ENCODE peak calls at places on chromosomes 3 and 15, in eight cellular contexts. One of them, this sample, is unnamed.

GRCh38 chr3:25007974-25008658 is 419.9 kb upstream of the RARB start:
- DNase-seq in SJCRH30: no peak
- DNase-seq in fibroblast of lung: peak; percentile 63
- DNase-seq in body of pancreas: no peak
- DNase-seq in Peyer's patch: no peak
- DNase-seq in CD8-positive, alpha-beta T cell: no peak
- DNase-seq in A673: no peak
- DNase-seq in left lung: no peak
- DNase-seq in this sample: no peak

GRCh38 chr3:156867174-156867573 is 41.0 kb downstream of the LEKR1 start:
- DNase-seq in SJCRH30: no peak
- DNase-seq in fibroblast of lung: no peak
- DNase-seq in body of pancreas: no peak
- DNase-seq in Peyer's patch: no peak
- DNase-seq in CD8-positive, alpha-beta T cell: no peak
- DNase-seq in A673: no peak
- DNase-seq in left lung: no peak
- DNase-seq in this sample: no peak

GRCh38 chr3:46725663-46726314 is 8.1 kb upstream of the PRSS50 start:
- DNase-seq in SJCRH30: peak; percentile 21
- DNase-seq in fibroblast of lung: no peak
- DNase-seq in body of pancreas: no peak
- DNase-seq in Peyer's patch: no peak
- DNase-seq in CD8-positive, alpha-beta T cell: no peak
- DNase-seq in A673: no peak
- DNase-seq in left lung: no peak
- DNase-seq in this sample: no peak

GRCh38 chr15:43194775-43195174 is 9.6 kb downstream of the CCNDBP1 start:
- DNase-seq in SJCRH30: no peak
- DNase-seq in fibroblast of lung: no peak
- DNase-seq in body of pancreas: no peak
- DNase-seq in Peyer's patch: no peak
- DNase-seq in CD8-positive, alpha-beta T cell: no peak
- DNase-seq in A673: no peak
- DNase-seq in left lung: no peak
- DNase-seq in this sample: no peak

GRCh38 chr15:70777156-70777926 is 14.0 kb upstream of the UACA start:
- DNase-seq in SJCRH30: no peak
- DNase-seq in fibroblast of lung: no peak
- DNase-seq in body of pancreas: no peak
- DNase-seq in Peyer's patch: no peak
- DNase-seq in CD8-positive, alpha-beta T cell: no peak
- DNase-seq in A673: no peak
- DNase-seq in left lung: no peak
- DNase-seq in this sample: no peak

GRCh38 chr15:73926191-73927002 is at the start of gene LOXL1:
- DNase-seq in SJCRH30: peak; percentile 93
- DNase-seq in fibroblast of lung: peak; percentile 90
- DNase-seq in body of pancreas: peak; percentile 67
- DNase-seq in Peyer's patch: peak; percentile 67
- DNase-seq in CD8-positive, alpha-beta T cell: no peak
- DNase-seq in A673: peak; percentile 91
- DNase-seq in left lung: peak; percentile 70
- DNase-seq in this sample: no peak

GRCh38 chr3:23161896-23162570 is 41.1 kb upstream of the UBE2E2 start:
- DNase-seq in SJCRH30: no peak
- DNase-seq in fibroblast of lung: peak; percentile 22
- DNase-seq in body of pancreas: no peak
- DNase-seq in Peyer's patch: no peak
- DNase-seq in CD8-positive, alpha-beta T cell: no peak
- DNase-seq in A673: no peak
- DNase-seq in left lung: no peak
- DNase-seq in this sample: no peak

GRCh38 chr3:128322030-128323022 is 144.4 kb downstream of the DNAJB8 start:
- DNase-seq in SJCRH30: peak; percentile 49
- DNase-seq in fibroblast of lung: peak; percentile 52
- DNase-seq in body of pancreas: peak; percentile 80
- DNase-seq in Peyer's patch: peak; percentile 57
- DNase-seq in CD8-positive, alpha-beta T cell: peak; percentile 42
- DNase-seq in A673: peak; percentile 48
- DNase-seq in left lung: no peak
- DNase-seq in this sample: peak; percentile 28

DNA sequence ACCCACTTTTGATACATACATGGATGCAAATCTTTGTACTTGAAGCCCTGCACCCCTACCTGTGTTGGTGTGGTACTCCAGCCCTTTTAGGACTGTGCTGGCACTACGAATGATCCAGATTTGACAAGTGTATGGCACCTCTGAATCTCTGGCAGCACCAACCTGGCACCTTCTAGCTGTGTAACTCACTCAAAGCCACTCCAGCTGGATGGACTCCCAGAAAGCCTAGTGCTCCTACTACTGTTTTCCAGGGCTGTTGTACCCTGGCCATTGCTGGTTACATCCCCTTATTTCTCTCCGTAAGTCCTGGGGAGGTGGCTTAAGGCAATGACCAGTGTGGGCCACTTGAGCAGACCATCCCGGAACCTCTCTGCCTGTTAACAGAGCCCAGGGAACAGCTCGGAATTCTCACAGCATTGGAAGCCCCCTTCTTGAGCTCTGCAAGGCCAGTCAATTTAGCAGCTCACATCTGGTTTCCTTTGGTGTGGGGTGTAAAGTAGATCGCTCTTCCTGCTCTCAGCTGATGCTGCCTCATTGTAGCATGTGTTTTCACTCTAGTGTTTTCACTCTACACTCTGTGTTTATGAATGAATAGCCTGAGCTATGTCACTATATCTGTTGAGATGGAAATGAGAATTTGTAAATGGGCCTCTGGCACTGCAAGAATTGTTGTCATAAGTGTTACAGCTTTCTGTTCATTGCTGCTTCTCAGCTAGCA is 12.2 kb downstream of the CALML4 start:
- DNase-seq in SJCRH30: no peak
- DNase-seq in fibroblast of lung: no peak
- DNase-seq in body of pancreas: no peak
- DNase-seq in Peyer's patch: no peak
- DNase-seq in CD8-positive, alpha-beta T cell: no peak
- DNase-seq in A673: no peak
- DNase-seq in left lung: no peak
- DNase-seq in this sample: no peak
- H3K9me3 ChIP-seq in SJCRH30: no peaks in the 10 kb centered on the region
- H3K9me3 ChIP-seq in fibroblast of lung: no peaks in the 10 kb centered on the region
- H3K9me3 ChIP-seq in body of pancreas: no peaks in the 10 kb centered on the region
- H3K9me3 ChIP-seq in Peyer's patch: no peaks in the 10 kb centered on the region
- H3K9me3 ChIP-seq in CD8-positive, alpha-beta T cell: no peaks in the 10 kb centered on the region
- H3K9me3 ChIP-seq in A673: no peaks in the 10 kb centered on the region
- H3K9me3 ChIP-seq in left lung: no peaks in the 10 kb centered on the region
- H3K9me3 ChIP-seq in this sample: no peaks in the 10 kb centered on the region

DNA sequence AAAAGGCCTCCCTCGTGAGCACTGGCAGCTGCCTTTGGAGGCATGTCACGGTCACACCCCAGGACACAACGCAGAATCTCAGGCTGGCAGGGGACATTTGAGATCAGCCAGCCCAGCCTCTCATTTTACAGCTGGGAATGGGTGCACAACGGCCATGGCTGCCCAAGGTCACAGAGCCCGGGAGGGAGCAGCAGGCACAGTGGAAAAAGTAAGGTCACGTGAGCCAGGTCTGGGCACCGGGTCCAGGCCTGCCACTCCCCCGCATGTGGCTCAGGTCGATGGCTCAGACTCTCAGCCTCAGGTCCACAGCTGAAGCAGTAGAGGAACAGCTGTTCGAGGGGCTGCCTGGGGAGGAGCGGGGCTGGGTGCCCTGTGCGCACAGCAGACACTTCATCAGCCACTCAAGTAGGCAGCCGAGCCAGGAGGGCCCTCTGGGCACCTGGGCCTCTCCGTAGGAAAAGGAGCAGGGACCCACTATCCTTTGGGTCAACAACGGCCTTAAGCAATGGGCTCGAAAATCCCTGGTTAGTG is 260.6 kb downstream of the GOLGA6L6 start:
- DNase-seq in SJCRH30: no peak
- DNase-seq in fibroblast of lung: no peak
- DNase-seq in body of pancreas: no peak
- DNase-seq in Peyer's patch: peak; percentile 44
- DNase-seq in CD8-positive, alpha-beta T cell: no peak
- DNase-seq in A673: no peak
- DNase-seq in left lung: no peak
- DNase-seq in this sample: no peak
- H3K9me3 ChIP-seq in SJCRH30: no peaks in the 10 kb centered on the region
- H3K9me3 ChIP-seq in fibroblast of lung: peaks cover 6% of the 10 kb centered on the region
- H3K9me3 ChIP-seq in body of pancreas: no peaks in the 10 kb centered on the region
- H3K9me3 ChIP-seq in Peyer's patch: no peaks in the 10 kb centered on the region
- H3K9me3 ChIP-seq in CD8-positive, alpha-beta T cell: no peaks in the 10 kb centered on the region
- H3K9me3 ChIP-seq in A673: peaks cover 87% of the 10 kb centered on the region
- H3K9me3 ChIP-seq in left lung: no peaks in the 10 kb centered on the region
- H3K9me3 ChIP-seq in this sample: no peaks in the 10 kb centered on the region

GRCh38 chr3:125351814-125352456 is 23.2 kb downstream of the ZNF148 start:
- DNase-seq in SJCRH30: no peak
- DNase-seq in fibroblast of lung: peak; percentile 81
- DNase-seq in body of pancreas: no peak
- DNase-seq in Peyer's patch: no peak
- DNase-seq in CD8-positive, alpha-beta T cell: no peak
- DNase-seq in A673: no peak
- DNase-seq in left lung: no peak
- DNase-seq in this sample: no peak
- H3K9me3 ChIP-seq in SJCRH30: no peaks in the 10 kb centered on the region
- H3K9me3 ChIP-seq in fibroblast of lung: no peaks in the 10 kb centered on the region
- H3K9me3 ChIP-seq in body of pancreas: no peaks in the 10 kb centered on the region
- H3K9me3 ChIP-seq in Peyer's patch: no peaks in the 10 kb centered on the region
- H3K9me3 ChIP-seq in CD8-positive, alpha-beta T cell: no peaks in the 10 kb centered on the region
- H3K9me3 ChIP-seq in A673: peaks cover 9% of the 10 kb centered on the region
- H3K9me3 ChIP-seq in left lung: no peaks in the 10 kb centered on the region
- H3K9me3 ChIP-seq in this sample: peaks cover 2% of the 10 kb centered on the region

DNA sequence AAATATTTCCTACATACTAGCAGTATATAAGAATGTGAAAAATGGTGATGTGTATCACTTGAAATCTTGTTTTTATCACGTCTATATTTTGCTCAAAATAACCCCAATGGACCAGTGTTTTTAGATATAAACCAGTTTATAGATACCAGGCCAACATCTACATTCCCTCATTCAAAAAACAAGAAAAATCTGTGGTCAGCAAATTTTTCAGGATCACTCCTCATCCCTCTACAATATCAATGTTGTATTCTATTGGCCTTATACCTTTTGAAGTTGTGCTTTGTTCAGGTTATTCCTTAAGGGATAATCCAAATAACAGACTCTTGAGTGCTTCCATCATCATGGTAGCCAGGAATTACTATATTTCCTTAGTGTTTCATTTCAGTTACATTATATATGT is 332.9 kb upstream of the ARRDC4 start:
- DNase-seq in SJCRH30: no peak
- DNase-seq in fibroblast of lung: no peak
- DNase-seq in body of pancreas: no peak
- DNase-seq in Peyer's patch: no peak
- DNase-seq in CD8-positive, alpha-beta T cell: no peak
- DNase-seq in A673: no peak
- DNase-seq in left lung: no peak
- DNase-seq in this sample: no peak
- H3K9me3 ChIP-seq in SJCRH30: no peaks in the 10 kb centered on the region
- H3K9me3 ChIP-seq in fibroblast of lung: no peaks in the 10 kb centered on the region
- H3K9me3 ChIP-seq in body of pancreas: no peaks in the 10 kb centered on the region
- H3K9me3 ChIP-seq in Peyer's patch: no peaks in the 10 kb centered on the region
- H3K9me3 ChIP-seq in CD8-positive, alpha-beta T cell: no peaks in the 10 kb centered on the region
- H3K9me3 ChIP-seq in A673: no peaks in the 10 kb centered on the region
- H3K9me3 ChIP-seq in left lung: no peaks in the 10 kb centered on the region
- H3K9me3 ChIP-seq in this sample: no peaks in the 10 kb centered on the region

GRCh38 chr3:21447471-21448205 is 303.4 kb downstream of the ZNF385D start:
- DNase-seq in SJCRH30: no peak
- DNase-seq in fibroblast of lung: peak; percentile 75
- DNase-seq in body of pancreas: no peak
- DNase-seq in Peyer's patch: no peak
- DNase-seq in CD8-positive, alpha-beta T cell: no peak
- DNase-seq in A673: no peak
- DNase-seq in left lung: no peak
- DNase-seq in this sample: no peak
- H3K9me3 ChIP-seq in SJCRH30: no peaks in the 10 kb centered on the region
- H3K9me3 ChIP-seq in fibroblast of lung: no peaks in the 10 kb centered on the region
- H3K9me3 ChIP-seq in body of pancreas: no peaks in the 10 kb centered on the region
- H3K9me3 ChIP-seq in Peyer's patch: no peaks in the 10 kb centered on the region
- H3K9me3 ChIP-seq in CD8-positive, alpha-beta T cell: no peaks in the 10 kb centered on the region
- H3K9me3 ChIP-seq in A673: peaks cover 41% of the 10 kb centered on the region
- H3K9me3 ChIP-seq in left lung: no peaks in the 10 kb centered on the region
- H3K9me3 ChIP-seq in this sample: peaks cover 2% of the 10 kb centered on the region

DNA sequence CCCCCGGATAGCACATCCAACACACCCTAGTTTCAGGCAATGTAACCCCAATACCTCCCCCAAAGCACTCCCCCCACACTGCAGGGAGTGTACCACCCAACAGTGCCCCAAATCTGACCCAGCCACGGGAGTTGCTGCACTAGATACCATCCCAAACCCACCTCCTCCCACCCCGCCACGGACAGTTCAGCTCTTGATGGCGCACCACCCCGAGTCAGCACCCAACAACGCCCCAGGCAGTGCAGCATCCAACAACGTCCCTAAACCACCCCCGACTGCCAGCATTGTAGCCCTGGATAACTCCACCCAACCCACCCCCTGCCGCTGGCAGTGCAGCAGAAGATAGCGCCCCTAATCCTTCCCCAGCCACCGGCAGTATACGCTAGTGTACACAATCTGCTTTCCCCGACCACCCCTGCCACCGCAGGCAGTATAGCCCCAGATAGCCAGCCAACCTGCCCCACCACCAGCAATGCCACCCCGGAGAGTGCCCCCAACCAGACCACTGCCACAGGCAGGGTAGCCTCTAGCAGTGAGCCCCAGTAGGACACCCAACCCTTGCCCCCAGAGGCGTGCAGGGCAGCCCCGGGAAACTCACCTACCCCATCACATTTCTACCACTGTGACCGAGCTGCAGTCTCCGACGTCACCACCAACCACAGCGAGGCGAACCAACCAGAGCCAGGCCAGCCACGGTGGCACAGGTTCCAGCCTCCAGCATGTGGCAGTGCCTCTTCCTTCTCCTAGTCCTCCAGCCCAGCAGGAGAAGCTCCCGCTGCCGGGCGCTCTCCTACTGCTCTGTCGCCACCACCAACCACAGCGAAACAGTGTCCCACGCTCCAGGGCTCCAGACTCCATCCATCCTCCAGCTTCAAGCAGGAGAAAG is 178.1 kb downstream of the POTEB3 start:
- DNase-seq in SJCRH30: peak; percentile 6
- DNase-seq in fibroblast of lung: no peak
- DNase-seq in body of pancreas: no peak
- DNase-seq in Peyer's patch: peak; percentile 47
- DNase-seq in CD8-positive, alpha-beta T cell: no peak
- DNase-seq in A673: peak; percentile 4
- DNase-seq in left lung: no peak
- DNase-seq in this sample: peak; percentile 8
- H3K9me3 ChIP-seq in SJCRH30: peaks cover 2% of the 10 kb centered on the region
- H3K9me3 ChIP-seq in fibroblast of lung: no peaks in the 10 kb centered on the region
- H3K9me3 ChIP-seq in body of pancreas: no peaks in the 10 kb centered on the region
- H3K9me3 ChIP-seq in Peyer's patch: no peaks in the 10 kb centered on the region
- H3K9me3 ChIP-seq in CD8-positive, alpha-beta T cell: no peaks in the 10 kb centered on the region
- H3K9me3 ChIP-seq in A673: peaks cover 50% of the 10 kb centered on the region
- H3K9me3 ChIP-seq in left lung: no peaks in the 10 kb centered on the region
- H3K9me3 ChIP-seq in this sample: no peaks in the 10 kb centered on the region

DNA sequence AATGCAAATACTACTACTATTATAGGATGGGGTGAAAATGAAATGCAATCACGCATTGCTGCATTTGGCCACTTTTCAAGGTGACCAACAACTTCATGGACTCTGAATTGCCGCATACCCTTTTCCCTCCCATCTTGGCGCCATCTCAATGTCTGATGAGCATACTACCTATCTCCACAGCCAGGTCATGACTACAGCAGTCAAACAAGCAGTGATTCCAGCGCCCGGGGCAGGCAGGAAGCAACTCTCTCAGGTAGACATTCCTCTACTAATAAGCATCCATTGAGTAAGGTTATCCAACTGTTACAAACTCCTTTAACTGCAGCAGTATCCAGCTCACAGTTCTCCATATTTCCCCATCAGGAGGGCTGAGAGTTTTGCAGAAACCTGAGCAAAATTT is 155.4 kb downstream of the ADAMTS17 start:
- DNase-seq in SJCRH30: no peak
- DNase-seq in fibroblast of lung: no peak
- DNase-seq in body of pancreas: no peak
- DNase-seq in Peyer's patch: peak; percentile 24
- DNase-seq in CD8-positive, alpha-beta T cell: no peak
- DNase-seq in A673: no peak
- DNase-seq in left lung: no peak
- DNase-seq in this sample: no peak
- H3K9me3 ChIP-seq in SJCRH30: no peaks in the 10 kb centered on the region
- H3K9me3 ChIP-seq in fibroblast of lung: no peaks in the 10 kb centered on the region
- H3K9me3 ChIP-seq in body of pancreas: no peaks in the 10 kb centered on the region
- H3K9me3 ChIP-seq in Peyer's patch: no peaks in the 10 kb centered on the region
- H3K9me3 ChIP-seq in CD8-positive, alpha-beta T cell: no peaks in the 10 kb centered on the region
- H3K9me3 ChIP-seq in A673: peaks cover 4% of the 10 kb centered on the region
- H3K9me3 ChIP-seq in left lung: no peaks in the 10 kb centered on the region
- H3K9me3 ChIP-seq in this sample: no peaks in the 10 kb centered on the region